ENCODE peak calls at places on chromosomes 12 and 14, in eight cellular contexts. J, P, V, K, F, T, X and N are unnamed samples.

GRCh38 chr14:92759300-92759678 is 10.9 kb upstream of the LGMN start:
- DNase-seq in J (peak; percentile 43), P (no peak), V (peak; percentile 53), K (no peak), F (no peak), T (no peak), X (peak; percentile 17), N (no peak)

GRCh38 chr12:90058721-90059120 is 350.1 kb upstream of the ATP2B1 start:
- DNase-seq in J (peak; percentile 88), P (peak; percentile 9), V (no peak), K (no peak), F (no peak), T (peak; percentile 27), X (peak; percentile 90), N (no peak)

GRCh38 chr12:106760184-106760531 is 14.3 kb upstream of the RIC8B start:
- DNase-seq in J (no peak), P (no peak), V (peak; percentile 47), K (no peak), F (no peak), T (no peak), X (no peak), N (no peak)

GRCh38 chr14:29773990-29774389 is 153.7 kb downstream of the PRKD1 start:
- DNase-seq in J (no peak), P (no peak), V (no peak), K (no peak), F (no peak), T (no peak), X (no peak), N (no peak)

GRCh38 chr12:4809013-4809448 is 88.8 kb downstream of the GALNT8 start:
- DNase-seq in J (no peak), P (peak; percentile 6), V (peak; percentile 85), K (no peak), F (no peak), T (no peak), X (no peak), N (no peak)

GRCh38 chr14:61476737-61477410 is 155.5 kb downstream of the PRKCH start:
- DNase-seq in J (peak; percentile 85), P (peak; percentile 72), V (no peak), K (no peak), F (no peak), T (peak; percentile 59), X (peak; percentile 100), N (no peak)

GRCh38 chr14:23068792-23069412 is 11.6 kb upstream of the CDH24 start:
- DNase-seq in J (peak; percentile 92), P (peak; percentile 87), V (peak; percentile 91), K (peak; percentile 60), F (peak; percentile 78), T (peak; percentile 85), X (peak; percentile 97), N (peak; percentile 86)

GRCh38 chr12:2287589-2287988 is 234.8 kb downstream of the CACNA1C start:
- DNase-seq in J (peak; percentile 50), P (no peak), V (no peak), K (no peak), F (no peak), T (no peak), X (no peak), N (no peak)

GRCh38 chr12:105799103-105799502 is 339.7 kb downstream of the NUAK1 start:
- DNase-seq in J (no peak), P (no peak), V (no peak), K (no peak), F (no peak), T (no peak), X (no peak), N (no peak)

GRCh38 chr14:99624971-99625370 is 20.0 kb upstream of the HHIPL1 start:
- DNase-seq in J (no peak), P (no peak), V (no peak), K (no peak), F (no peak), T (no peak), X (no peak), N (no peak)
- H3K27me3 ChIP-seq in J (no peaks in the 10 kb centered on the region), P (no peaks in the 10 kb centered on the region), V (no peaks in the 10 kb centered on the region), K (no peaks in the 10 kb centered on the region), F (no peaks in the 10 kb centered on the region), T (no peaks in the 10 kb centered on the region), X (no peaks in the 10 kb centered on the region), N (no peaks in the 10 kb centered on the region)

GRCh38 chr12:53829130-53829529 is 77.4 kb upstream of the CISTR start:
- DNase-seq in J (no peak), P (no peak), V (no peak), K (no peak), F (no peak), T (no peak), X (no peak), N (no peak)

GRCh38 chr12:53827306-53827705 is 75.5 kb upstream of the CISTR start:
- DNase-seq in J (no peak), P (no peak), V (no peak), K (no peak), F (no peak), T (no peak), X (no peak), N (no peak)

GRCh38 chr12:53824001-53824716 is 72.4 kb upstream of the CISTR start:
- DNase-seq in J (no peak), P (no peak), V (no peak), K (no peak), F (no peak), T (no peak), X (no peak), N (no peak)

GRCh38 chr12:53828598-53828997 is 76.8 kb upstream of the CISTR start:
- DNase-seq in J (no peak), P (no peak), V (no peak), K (no peak), F (no peak), T (no peak), X (no peak), N (no peak)

DNA sequence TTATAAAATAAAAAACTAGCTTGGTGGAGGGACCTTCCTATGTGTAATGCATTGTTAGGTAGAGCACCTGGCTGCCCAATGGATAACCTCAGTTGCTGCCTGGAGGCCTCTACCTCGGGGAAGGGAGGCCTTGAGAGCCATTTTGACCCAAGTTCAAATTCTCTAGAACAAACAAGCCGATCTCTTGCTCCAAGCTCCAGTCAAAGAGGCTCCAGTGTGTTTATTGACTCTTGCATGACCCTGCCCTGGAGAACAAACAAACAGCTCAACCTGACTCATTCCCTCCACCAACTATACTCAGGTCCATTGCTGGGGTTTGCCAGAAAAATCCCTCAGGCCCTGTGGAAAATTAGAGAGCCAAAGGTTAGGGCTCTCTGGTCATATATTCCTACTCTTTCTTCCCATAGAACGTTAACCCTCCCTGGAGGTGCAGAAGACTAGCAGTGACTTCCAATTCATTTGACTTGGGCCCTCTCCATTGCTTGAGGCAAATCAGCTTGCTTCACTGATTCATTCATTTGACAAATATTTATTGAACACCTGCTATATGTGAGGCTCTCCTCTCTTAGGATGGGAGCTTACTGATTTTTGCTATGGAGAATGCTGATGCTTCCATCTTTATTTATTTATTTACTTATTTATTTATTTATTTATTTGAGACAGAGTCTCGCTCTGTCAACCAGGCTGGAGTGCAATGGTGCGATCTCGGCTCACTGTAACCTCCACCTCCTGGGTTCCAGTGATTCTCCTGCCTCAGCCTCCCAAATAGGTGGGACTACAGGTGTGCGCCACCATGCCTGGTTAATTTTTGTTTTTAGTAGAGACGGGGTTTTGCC is 73.7 kb upstream of the CISTR start:
- DNase-seq in J (peak; percentile 25), P (no peak), V (no peak), K (no peak), F (no peak), T (no peak), X (no peak), N (peak; percentile 86)
- H3K4me1 ChIP-seq in J (no peaks in the 10 kb centered on the region), P (no peaks in the 10 kb centered on the region), V (no peaks in the 10 kb centered on the region), K (no peaks in the 10 kb centered on the region), F (no peaks in the 10 kb centered on the region), T (no peaks in the 10 kb centered on the region), X (no peaks in the 10 kb centered on the region), N (peaks cover 46% of the 10 kb centered on the region)

DNA sequence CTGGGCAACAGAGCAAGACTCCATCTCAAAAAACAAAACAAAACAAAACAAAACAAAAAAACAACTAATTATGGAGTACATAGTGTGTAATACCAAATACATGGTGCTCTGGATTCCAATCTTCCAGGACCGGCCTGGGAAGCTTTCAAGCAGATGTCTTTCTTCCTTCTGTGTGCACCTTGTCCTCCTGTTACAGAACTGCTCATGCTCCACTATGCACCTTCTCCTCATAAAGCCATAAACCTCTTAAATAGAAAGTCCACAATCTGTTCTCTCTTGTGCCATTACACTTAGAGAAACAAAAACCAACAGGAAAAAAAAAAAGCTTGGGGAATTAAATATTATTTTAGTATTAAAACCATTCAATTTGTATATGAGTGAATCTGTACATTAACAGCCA is 12.5 kb downstream of the MOK start:
- DNase-seq in J (no peak), P (no peak), V (no peak), K (no peak), F (no peak), T (no peak), X (no peak), N (no peak)
- H3K4me3 ChIP-seq in J (no peak overlapping the region), P (no peak overlapping the region), V (no peak overlapping the region), K (no peak overlapping the region), F (no peak overlapping the region), T (no peak overlapping the region), X (no peak overlapping the region), N (no peak overlapping the region)

GRCh38 chr14:53401646-53402045 is 248.5 kb upstream of the DDHD1 start:
- DNase-seq in J (no peak), P (no peak), V (no peak), K (no peak), F (no peak), T (no peak), X (no peak), N (no peak)

GRCh38 chr14:53399057-53399456 is 245.9 kb upstream of the DDHD1 start:
- DNase-seq in J (peak; percentile 42), P (no peak), V (no peak), K (no peak), F (no peak), T (no peak), X (peak; percentile 23), N (peak; percentile 7)
- H3K27me3 ChIP-seq in J (no peaks in the 10 kb centered on the region), P (no peaks in the 10 kb centered on the region), V (no peaks in the 10 kb centered on the region), K (no peaks in the 10 kb centered on the region), F (no peaks in the 10 kb centered on the region), T (no peaks in the 10 kb centered on the region), X (no peaks in the 10 kb centered on the region), N (no peaks in the 10 kb centered on the region)

DNA sequence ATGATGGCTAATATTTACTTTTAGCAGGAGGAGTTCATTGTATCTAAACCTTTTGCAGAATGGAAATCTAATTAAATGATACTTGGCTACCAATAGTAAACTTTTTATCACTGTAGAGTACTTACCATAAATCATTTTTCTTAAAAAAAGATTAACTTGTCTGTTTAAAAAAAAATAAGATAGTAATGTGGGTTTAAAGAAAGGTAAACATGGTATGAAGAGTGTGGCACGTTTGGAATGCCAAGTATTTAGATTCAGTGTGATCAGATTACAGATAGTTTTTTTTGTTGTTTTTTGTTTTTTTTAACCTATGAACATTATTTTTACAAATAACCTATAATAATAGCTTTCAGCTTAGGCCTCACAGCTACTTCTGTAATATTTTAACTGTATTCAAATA is 25.8 kb downstream of the KTN1 start:
- DNase-seq in J (no peak), P (no peak), V (no peak), K (no peak), F (no peak), T (no peak), X (peak; percentile 46), N (peak; percentile 50)
- H3K4me1 ChIP-seq in J (peaks cover 52% of the 10 kb centered on the region), P (peaks cover 94% of the 10 kb centered on the region), V (peaks cover 53% of the 10 kb centered on the region), K (peaks cover 100% of the 10 kb centered on the region), F (no peaks in the 10 kb centered on the region), T (peaks cover 31% of the 10 kb centered on the region), X (peaks cover 48% of the 10 kb centered on the region), N (peaks cover 80% of the 10 kb centered on the region)

GRCh38 chr14:27642251-27642866 is 1044.5 kb upstream of the NOVA1 start:
- DNase-seq in J (no peak), P (no peak), V (no peak), K (no peak), F (no peak), T (no peak), X (no peak), N (no peak)
- H3K4me3 ChIP-seq in J (no peak overlapping the region), P (no peak overlapping the region), V (no peak overlapping the region), K (no peak overlapping the region), F (no peak overlapping the region), T (no peak overlapping the region), X (no peak overlapping the region), N (no peak overlapping the region)